ENCODE peak calls at places on chromosomes 6 and 20, in ten cellular contexts. One of them, this sample, is unnamed.

GRCh38 chr20:11234181-11234969 is 560.6 kb upstream of the JAG1 start:
- DNase-seq in HepG2: no peak
- DNase-seq in GM12892: no peak
- DNase-seq in breast epithelium: no peak
- DNase-seq in spleen: no peak
- DNase-seq in endothelial cell of umbilical vein: peak
- DNase-seq in Panc1: no peak
- DNase-seq in GM23338: no peak
- DNase-seq in K562: no peak
- DNase-seq in suprapubic skin: no peak
- DNase-seq in this sample: no peak

GRCh38 chr6:14763139-14763538 is 482.7 kb upstream of the JARID2 start:
- DNase-seq in HepG2: peak
- DNase-seq in GM12892: no peak
- DNase-seq in breast epithelium: no peak
- DNase-seq in spleen: no peak
- DNase-seq in endothelial cell of umbilical vein: no peak
- DNase-seq in Panc1: no peak
- DNase-seq in GM23338: no peak
- DNase-seq in K562: no peak
- DNase-seq in suprapubic skin: no peak
- DNase-seq in this sample: no peak

GRCh38 chr6:145132709-145133108 is 602.6 kb downstream of the EPM2A start:
- DNase-seq in HepG2: no peak
- DNase-seq in GM12892: no peak
- DNase-seq in breast epithelium: no peak
- DNase-seq in spleen: no peak
- DNase-seq in endothelial cell of umbilical vein: no peak
- DNase-seq in Panc1: no peak
- DNase-seq in GM23338: no peak
- DNase-seq in K562: no peak
- DNase-seq in suprapubic skin: no peak
- DNase-seq in this sample: no peak

GRCh38 chr20:911882-912600 is 4.1 kb downstream of the ANGPT4 start:
- DNase-seq in HepG2: no peak
- DNase-seq in GM12892: no peak
- DNase-seq in breast epithelium: no peak
- DNase-seq in spleen: peak
- DNase-seq in endothelial cell of umbilical vein: no peak
- DNase-seq in Panc1: no peak
- DNase-seq in GM23338: peak
- DNase-seq in K562: no peak
- DNase-seq in suprapubic skin: no peak
- DNase-seq in this sample: peak

GRCh38 chr6:133741375-133741861 is 147.5 kb upstream of the TCF21 start:
- DNase-seq in HepG2: no peak
- DNase-seq in GM12892: no peak
- DNase-seq in breast epithelium: no peak
- DNase-seq in spleen: no peak
- DNase-seq in endothelial cell of umbilical vein: no peak
- DNase-seq in Panc1: no peak
- DNase-seq in GM23338: peak
- DNase-seq in K562: no peak
- DNase-seq in suprapubic skin: no peak
- DNase-seq in this sample: no peak

GRCh38 chr20:44585042-44585968 is 2.9 kb downstream of the PKIG start:
- DNase-seq in HepG2: no peak
- DNase-seq in GM12892: no peak
- DNase-seq in breast epithelium: no peak
- DNase-seq in spleen: no peak
- DNase-seq in endothelial cell of umbilical vein: no peak
- DNase-seq in Panc1: no peak
- DNase-seq in GM23338: peak
- DNase-seq in K562: no peak
- DNase-seq in suprapubic skin: no peak
- DNase-seq in this sample: no peak

GRCh38 chr6:41341580-41341979 is 6.2 kb downstream of the NCR2 start:
- DNase-seq in HepG2: no peak
- DNase-seq in GM12892: no peak
- DNase-seq in breast epithelium: no peak
- DNase-seq in spleen: no peak
- DNase-seq in endothelial cell of umbilical vein: no peak
- DNase-seq in Panc1: no peak
- DNase-seq in GM23338: no peak
- DNase-seq in K562: no peak
- DNase-seq in suprapubic skin: no peak
- DNase-seq in this sample: no peak

GRCh38 chr6:159169557-159170332 is 545 bp downstream of the FNDC1 start:
- DNase-seq in HepG2: no peak
- DNase-seq in GM12892: peak
- DNase-seq in breast epithelium: no peak
- DNase-seq in spleen: no peak
- DNase-seq in endothelial cell of umbilical vein: peak
- DNase-seq in Panc1: no peak
- DNase-seq in GM23338: peak
- DNase-seq in K562: no peak
- DNase-seq in suprapubic skin: no peak
- DNase-seq in this sample: peak

GRCh38 chr6:170516783-170517616 is 36.1 kb downstream of the PSMB1 start:
- DNase-seq in HepG2: peak
- DNase-seq in GM12892: no peak
- DNase-seq in breast epithelium: peak
- DNase-seq in spleen: no peak
- DNase-seq in endothelial cell of umbilical vein: peak
- DNase-seq in Panc1: peak
- DNase-seq in GM23338: peak
- DNase-seq in K562: no peak
- DNase-seq in suprapubic skin: no peak
- DNase-seq in this sample: no peak

GRCh38 chr20:20820104-20820503 is 107.7 kb upstream of the RALGAPA2 start:
- DNase-seq in HepG2: peak
- DNase-seq in GM12892: no peak
- DNase-seq in breast epithelium: no peak
- DNase-seq in spleen: no peak
- DNase-seq in endothelial cell of umbilical vein: peak
- DNase-seq in Panc1: no peak
- DNase-seq in GM23338: peak
- DNase-seq in K562: peak
- DNase-seq in suprapubic skin: no peak
- DNase-seq in this sample: no peak

GRCh38 chr6:33029297-33030184 is 20.1 kb upstream of the HLA-DOA start:
- DNase-seq in HepG2: no peak
- DNase-seq in GM12892: no peak
- DNase-seq in breast epithelium: no peak
- DNase-seq in spleen: peak
- DNase-seq in endothelial cell of umbilical vein: no peak
- DNase-seq in Panc1: no peak
- DNase-seq in GM23338: peak
- DNase-seq in K562: no peak
- DNase-seq in suprapubic skin: no peak
- DNase-seq in this sample: no peak
- TF ChIP-seq POLR2AphosphoS5 in HepG2: no peak
- TF ChIP-seq POLR2AphosphoS5 in GM12892: peak
- TF ChIP-seq POLR2AphosphoS5 in breast epithelium: no peak
- TF ChIP-seq POLR2AphosphoS5 in spleen: no peak
- TF ChIP-seq POLR2AphosphoS5 in endothelial cell of umbilical vein: no peak
- TF ChIP-seq POLR2AphosphoS5 in Panc1: no peak
- TF ChIP-seq POLR2AphosphoS5 in GM23338: no peak
- TF ChIP-seq POLR2AphosphoS5 in K562: no peak
- TF ChIP-seq POLR2AphosphoS5 in suprapubic skin: no peak
- TF ChIP-seq POLR2AphosphoS5 in this sample: no peak

DNA sequence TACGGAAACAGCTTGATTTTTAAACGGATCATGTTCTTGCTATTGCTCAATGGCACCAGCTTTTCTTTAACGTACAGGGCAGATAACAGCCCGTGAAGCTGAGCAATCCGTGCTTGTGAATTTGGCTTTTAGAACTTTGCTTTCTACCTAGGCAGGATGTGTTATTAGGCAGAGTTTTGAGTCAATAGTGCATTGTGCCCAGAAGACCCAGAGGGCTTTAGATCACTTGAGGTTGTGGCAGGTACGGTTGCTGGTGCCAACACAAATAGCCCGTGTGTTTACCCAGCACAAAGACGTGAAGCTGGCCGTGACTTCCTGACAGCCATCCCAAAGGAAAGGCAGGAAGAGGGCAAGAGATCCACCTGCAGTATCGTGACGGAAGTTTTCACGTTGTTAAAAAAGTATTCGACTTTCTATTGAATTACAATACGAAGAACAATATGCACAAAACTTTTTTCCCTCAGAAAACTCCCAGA is 117.4 kb upstream of the FRMD1 start:
- DNase-seq in HepG2: peak
- DNase-seq in GM12892: no peak
- DNase-seq in breast epithelium: peak
- DNase-seq in spleen: no peak
- DNase-seq in endothelial cell of umbilical vein: no peak
- DNase-seq in Panc1: no peak
- DNase-seq in GM23338: no peak
- DNase-seq in K562: no peak
- DNase-seq in suprapubic skin: peak
- DNase-seq in this sample: no peak
- TF ChIP-seq POLR2AphosphoS5 in HepG2: no peak
- TF ChIP-seq POLR2AphosphoS5 in GM12892: no peak
- TF ChIP-seq POLR2AphosphoS5 in breast epithelium: no peak
- TF ChIP-seq POLR2AphosphoS5 in spleen: no peak
- TF ChIP-seq POLR2AphosphoS5 in endothelial cell of umbilical vein: no peak
- TF ChIP-seq POLR2AphosphoS5 in Panc1: no peak
- TF ChIP-seq POLR2AphosphoS5 in GM23338: no peak
- TF ChIP-seq POLR2AphosphoS5 in K562: no peak
- TF ChIP-seq POLR2AphosphoS5 in suprapubic skin: no peak
- TF ChIP-seq POLR2AphosphoS5 in this sample: no peak

GRCh38 chr6:157269261-157269794 is 54.0 kb downstream of the TMEM242 start:
- DNase-seq in HepG2: no peak
- DNase-seq in GM12892: no peak
- DNase-seq in breast epithelium: peak
- DNase-seq in spleen: peak
- DNase-seq in endothelial cell of umbilical vein: peak
- DNase-seq in Panc1: no peak
- DNase-seq in GM23338: no peak
- DNase-seq in K562: no peak
- DNase-seq in suprapubic skin: peak
- DNase-seq in this sample: no peak
- TF ChIP-seq POLR2AphosphoS5 in HepG2: no peak
- TF ChIP-seq POLR2AphosphoS5 in GM12892: no peak
- TF ChIP-seq POLR2AphosphoS5 in breast epithelium: peak
- TF ChIP-seq POLR2AphosphoS5 in spleen: peak
- TF ChIP-seq POLR2AphosphoS5 in endothelial cell of umbilical vein: peak
- TF ChIP-seq POLR2AphosphoS5 in Panc1: no peak
- TF ChIP-seq POLR2AphosphoS5 in GM23338: no peak
- TF ChIP-seq POLR2AphosphoS5 in K562: no peak
- TF ChIP-seq POLR2AphosphoS5 in suprapubic skin: no peak
- TF ChIP-seq POLR2AphosphoS5 in this sample: no peak

DNA sequence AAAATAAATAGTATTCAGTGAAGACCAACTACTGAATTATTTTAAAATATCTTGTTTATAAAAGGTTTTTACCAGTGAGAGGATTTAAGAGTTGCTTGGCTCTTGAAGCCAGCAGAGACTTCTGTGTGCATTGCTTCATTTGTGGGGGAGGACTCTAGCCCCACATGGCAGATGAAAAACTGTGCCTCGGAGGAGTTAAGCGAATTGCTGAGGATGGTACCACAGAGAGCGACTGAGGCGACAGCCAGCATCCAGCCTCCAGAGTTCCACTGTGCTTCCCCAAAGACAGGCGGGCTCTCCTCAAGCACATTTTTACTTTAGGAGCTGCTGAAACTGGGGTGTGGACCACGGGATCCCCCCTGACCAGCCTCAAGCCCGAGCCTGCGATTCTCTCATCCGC is 80.7 kb downstream of the THBS2 start:
- DNase-seq in HepG2: no peak
- DNase-seq in GM12892: no peak
- DNase-seq in breast epithelium: no peak
- DNase-seq in spleen: no peak
- DNase-seq in endothelial cell of umbilical vein: no peak
- DNase-seq in Panc1: no peak
- DNase-seq in GM23338: no peak
- DNase-seq in K562: no peak
- DNase-seq in suprapubic skin: no peak
- DNase-seq in this sample: no peak
- TF ChIP-seq POLR2AphosphoS5 in HepG2: no peak
- TF ChIP-seq POLR2AphosphoS5 in GM12892: no peak
- TF ChIP-seq POLR2AphosphoS5 in breast epithelium: no peak
- TF ChIP-seq POLR2AphosphoS5 in spleen: no peak
- TF ChIP-seq POLR2AphosphoS5 in endothelial cell of umbilical vein: no peak
- TF ChIP-seq POLR2AphosphoS5 in Panc1: no peak
- TF ChIP-seq POLR2AphosphoS5 in GM23338: no peak
- TF ChIP-seq POLR2AphosphoS5 in K562: no peak
- TF ChIP-seq POLR2AphosphoS5 in suprapubic skin: no peak
- TF ChIP-seq POLR2AphosphoS5 in this sample: no peak

GRCh38 chr6:46651006-46651405 is 1.6 kb downstream of the CYP39A1 start:
- DNase-seq in HepG2: no peak
- DNase-seq in GM12892: no peak
- DNase-seq in breast epithelium: no peak
- DNase-seq in spleen: no peak
- DNase-seq in endothelial cell of umbilical vein: no peak
- DNase-seq in Panc1: no peak
- DNase-seq in GM23338: no peak
- DNase-seq in K562: no peak
- DNase-seq in suprapubic skin: no peak
- DNase-seq in this sample: no peak

GRCh38 chr6:46651766-46652165 is 852 bp downstream of the CYP39A1 start:
- DNase-seq in HepG2: no peak
- DNase-seq in GM12892: no peak
- DNase-seq in breast epithelium: no peak
- DNase-seq in spleen: no peak
- DNase-seq in endothelial cell of umbilical vein: no peak
- DNase-seq in Panc1: no peak
- DNase-seq in GM23338: no peak
- DNase-seq in K562: no peak
- DNase-seq in suprapubic skin: no peak
- DNase-seq in this sample: no peak

GRCh38 chr6:46653439-46653942 is 716 bp downstream of the SLC25A27 start:
- DNase-seq in HepG2: no peak
- DNase-seq in GM12892: no peak
- DNase-seq in breast epithelium: no peak
- DNase-seq in spleen: no peak
- DNase-seq in endothelial cell of umbilical vein: no peak
- DNase-seq in Panc1: no peak
- DNase-seq in GM23338: peak
- DNase-seq in K562: no peak
- DNase-seq in suprapubic skin: no peak
- DNase-seq in this sample: no peak

GRCh38 chr6:46652232-46652602 is 401 bp downstream of the CYP39A1 start:
- DNase-seq in HepG2: no peak
- DNase-seq in GM12892: no peak
- DNase-seq in breast epithelium: no peak
- DNase-seq in spleen: no peak
- DNase-seq in endothelial cell of umbilical vein: peak
- DNase-seq in Panc1: no peak
- DNase-seq in GM23338: peak
- DNase-seq in K562: no peak
- DNase-seq in suprapubic skin: no peak
- DNase-seq in this sample: no peak

GRCh38 chr6:46652603-46653438 is at the start of the genes CYP39A1 and SLC25A27:
- DNase-seq in HepG2: peak
- DNase-seq in GM12892: peak
- DNase-seq in breast epithelium: peak
- DNase-seq in spleen: peak
- DNase-seq in endothelial cell of umbilical vein: peak
- DNase-seq in Panc1: peak
- DNase-seq in GM23338: peak
- DNase-seq in K562: peak
- DNase-seq in suprapubic skin: peak
- DNase-seq in this sample: peak
- TF ChIP-seq POLR2AphosphoS5 in HepG2: no peak
- TF ChIP-seq POLR2AphosphoS5 in GM12892: no peak
- TF ChIP-seq POLR2AphosphoS5 in breast epithelium: no peak
- TF ChIP-seq POLR2AphosphoS5 in spleen: peak
- TF ChIP-seq POLR2AphosphoS5 in endothelial cell of umbilical vein: no peak
- TF ChIP-seq POLR2AphosphoS5 in Panc1: no peak
- TF ChIP-seq POLR2AphosphoS5 in GM23338: peak
- TF ChIP-seq POLR2AphosphoS5 in K562: no peak
- TF ChIP-seq POLR2AphosphoS5 in suprapubic skin: no peak
- TF ChIP-seq POLR2AphosphoS5 in this sample: peak

GRCh38 chr6:83065511-83066192 is at the start of gene UBE3D:
- DNase-seq in HepG2: peak
- DNase-seq in GM12892: peak
- DNase-seq in breast epithelium: peak
- DNase-seq in spleen: peak
- DNase-seq in endothelial cell of umbilical vein: peak
- DNase-seq in Panc1: no peak
- DNase-seq in GM23338: peak
- DNase-seq in K562: peak
- DNase-seq in suprapubic skin: peak
- DNase-seq in this sample: peak
- TF ChIP-seq POLR2AphosphoS5 in HepG2: peak
- TF ChIP-seq POLR2AphosphoS5 in GM12892: peak
- TF ChIP-seq POLR2AphosphoS5 in breast epithelium: peak
- TF ChIP-seq POLR2AphosphoS5 in spleen: peak
- TF ChIP-seq POLR2AphosphoS5 in endothelial cell of umbilical vein: peak
- TF ChIP-seq POLR2AphosphoS5 in Panc1: peak
- TF ChIP-seq POLR2AphosphoS5 in GM23338: peak
- TF ChIP-seq POLR2AphosphoS5 in K562: peak
- TF ChIP-seq POLR2AphosphoS5 in suprapubic skin: no peak
- TF ChIP-seq POLR2AphosphoS5 in this sample: peak